ENCODE peak calls at places on chromosomes 3 and 15, in six cellular contexts. Q is keratinocyte, M is stomach, E is ovary, I is H1, B is heart left ventricle. G is an unnamed sample. For H3K4me1, the result is how much of the 10 kb centered on the place peaks cover.

GRCh38 chr3:193593666-193594025 is 638 bp downstream of the OPA1 start:
- DNase-seq in B (no peak), M (no peak), I (no peak), Q (no peak), E (no peak), G (no peak)

GRCh38 chr15:48021336-48022086 is 99.3 kb upstream of the SLC24A5 start:
- DNase-seq in Q (no peak), M (no peak), E (no peak), I (no peak), B (no peak), G (no peak)

GRCh38 chr3:18544135-18544534 is 119.0 kb upstream of the SATB1 start:
- DNase-seq in B (no peak), E (no peak), M (no peak), I (no peak), Q (no peak), G (no peak)

GRCh38 chr3:128190501-128190900 is 37.2 kb downstream of the EEFSEC start:
- DNase-seq in I (no peak), M (no peak), Q (no peak), B (no peak), E (no peak), G (no peak)

GRCh38 chr15:39110336-39110735 is 470.5 kb upstream of the THBS1 start:
- DNase-seq in Q (no peak), E (no peak), I (no peak), M (no peak), B (no peak), G (no peak)

GRCh38 chr3:107921083-107921482 is 169.7 kb downstream of the CD47 start:
- DNase-seq in B (no peak), Q (no peak), M (no peak), E (no peak), I (no peak), G (no peak)

GRCh38 chr15:101781927-101782326 is 21.4 kb upstream of the OR4F6 start:
- DNase-seq in B (no peak), Q (no peak), I (no peak), E (no peak), M (no peak), G (no peak)

GRCh38 chr3:174937488-174937887 is 78.4 kb downstream of the NAALADL2 start:
- DNase-seq in Q (no peak), B (no peak), I (no peak), M (no peak), E (no peak), G (no peak)

GRCh38 chr3:16743276-16743675 is 138.1 kb upstream of the DAZL start:
- DNase-seq in E (no peak), Q (no peak), B (no peak), I (no peak), M (no peak), G (no peak)

GRCh38 chr3:193872265-193872753 is 263.6 kb upstream of the HES1 start:
- DNase-seq in E (no peak), I (no peak), Q (peak), M (peak), B (no peak), G (no peak)

GRCh38 chr15:63473749-63473998 is 30.7 kb upstream of the USP3 start:
- DNase-seq in Q (no peak), E (no peak), M (no peak), I (no peak), B (no peak), G (no peak)

GRCh38 chr15:23035964-23036566 is 3.3 kb downstream of the TUBGCP5 start:
- DNase-seq in I (no peak), Q (peak), M (peak), B (no peak), E (no peak), G (no peak)

GRCh38 chr3:140863481-140864084 is 78.1 kb upstream of the SLC25A36 start:
- DNase-seq in Q (no peak), I (peak), M (peak), E (peak), B (no peak), G (no peak)

GRCh38 chr15:96327155-96327741 is 3.3 kb upstream of the NR2F2 start:
- DNase-seq in M (no peak), Q (no peak), B (no peak), I (no peak), E (no peak), G (no peak)

GRCh38 chr15:66169625-66170024 is 83.9 kb downstream of the MEGF11 start:
- DNase-seq in I (no peak), M (no peak), E (no peak), B (no peak), Q (no peak), G (no peak)

GRCh38 chr3:194340757-194341400 is 10.2 kb downstream of the CPN2 start:
- DNase-seq in I (no peak), Q (no peak), M (no peak), E (no peak), B (no peak), G (no peak)

GRCh38 chr3:42262525-42262924 is 3.5 kb downstream of the CCK start:
- DNase-seq in Q (peak), B (no peak), M (no peak), E (no peak), I (no peak), G (no peak)

GRCh38 chr15:25465835-25466234 is 27.0 kb upstream of the UBE3A start:
- DNase-seq in B (peak), E (no peak), Q (no peak), M (no peak), I (no peak), G (peak)

GRCh38 chr3:30470566-30470965 is 135.8 kb upstream of the TGFBR2 start:
- DNase-seq in E (no peak), I (no peak), B (no peak), M (no peak), Q (no peak), G (no peak)

GRCh38 chr15:88982304-88982945 is 69.2 kb upstream of the MFGE8 start:
- DNase-seq in I (no peak), E (peak), Q (no peak), B (peak), M (no peak), G (no peak)

GRCh38 chr3:29463306-29463705 is 182.4 kb downstream of the RBMS3 start:
- DNase-seq in E (no peak), I (no peak), Q (no peak), B (no peak), M (no peak), G (no peak)

GRCh38 chr3:111727843-111728565 is 131.1 kb upstream of the PHLDB2 start:
- DNase-seq in B (no peak), M (no peak), Q (no peak), E (no peak), I (no peak), G (no peak)

GRCh38 chr15:101318810-101319200 is 23.8 kb upstream of the SNRPA1 start:
- DNase-seq in M (no peak), B (no peak), E (no peak), I (no peak), Q (no peak), G (no peak)

GRCh38 chr3:194439915-194440550 is 41.0 kb upstream of the GP5 start:
- DNase-seq in I (no peak), B (no peak), M (no peak), E (no peak), Q (no peak), G (no peak)

GRCh38 chr3:159804726-159805410 is 183.8 kb upstream of the IL12A start:
- DNase-seq in Q (no peak), E (peak), M (peak), I (peak), B (peak), G (peak)

GRCh38 chr15:65209701-65210643 is 1.3 kb downstream of the CILP start:
- DNase-seq in I (no peak), M (no peak), E (no peak), B (peak), Q (no peak), G (no peak)

GRCh38 chr15:67501177-67501835 is 19.6 kb upstream of the C15orf61 start:
- DNase-seq in B (no peak), Q (no peak), I (no peak), E (no peak), M (no peak), G (no peak)

GRCh38 chr3:194840661-194841514 is 155.2 kb downstream of the FAM43A start:
- DNase-seq in Q (no peak), M (no peak), I (no peak), B (peak), E (no peak), G (no peak)

GRCh38 chr3:52317178-52317577 is 1.1 kb downstream of the DNAH1 start:
- DNase-seq in M (no peak), Q (no peak), I (no peak), B (no peak), E (no peak), G (no peak)

GRCh38 chr3:157542711-157543485 is 39.7 kb upstream of the VEPH1 start:
- DNase-seq in I (peak), E (peak), Q (no peak), B (peak), M (peak), G (peak)

GRCh38 chr15:36544518-36545383 is 34.7 kb upstream of the CDIN1 start:
- DNase-seq in M (no peak), Q (no peak), I (no peak), E (no peak), B (no peak), G (no peak)

GRCh38 chr3:155701882-155702465 is 42.9 kb downstream of the PLCH1 start:
- DNase-seq in Q (peak), B (no peak), I (no peak), E (no peak), M (no peak), G (no peak)

GRCh38 chr15:90620379-90621134 is 90.8 kb downstream of the CRTC3 start:
- DNase-seq in I (no peak), M (no peak), Q (no peak), E (no peak), B (no peak), G (peak)

GRCh38 chr3:132008841-132009638 is 25.8 kb downstream of the CPNE4 start:
- DNase-seq in M (no peak), E (no peak), Q (no peak), I (no peak), B (no peak), G (no peak)

GRCh38 chr15:81000144-81000625 is 538 bp upstream of the TLNRD1 start:
- DNase-seq in M (no peak), E (no peak), B (no peak), I (no peak), Q (no peak), G (no peak)

GRCh38 chr3:69240651-69241578 is 118.5 kb upstream of the LMOD3 start:
- DNase-seq in B (no peak), I (no peak), M (peak), E (no peak), Q (no peak), G (peak)
- H3K27ac ChIP-seq in B (no peak), I (no peak), M (no peak), E (no peak), Q (no peak), G (peak)

GRCh38 chr15:57444877-57445513 is 68.7 kb downstream of the CGNL1 start:
- DNase-seq in B (no peak), I (no peak), Q (no peak), E (no peak), M (no peak), G (no peak)
- H3K4me1 ChIP-seq in B (under half), I (under half), Q (under half), E (under half), M (under half), G (under half)

GRCh38 chr3:124258057-124258500 is 266.2 kb upstream of the ROPN1 start:
- DNase-seq in B (no peak), I (no peak), Q (no peak), M (no peak), E (no peak), G (no peak)
- H3K27ac ChIP-seq in B (peak), I (no peak), Q (no peak), M (peak), E (no peak), G (peak)

DNA sequence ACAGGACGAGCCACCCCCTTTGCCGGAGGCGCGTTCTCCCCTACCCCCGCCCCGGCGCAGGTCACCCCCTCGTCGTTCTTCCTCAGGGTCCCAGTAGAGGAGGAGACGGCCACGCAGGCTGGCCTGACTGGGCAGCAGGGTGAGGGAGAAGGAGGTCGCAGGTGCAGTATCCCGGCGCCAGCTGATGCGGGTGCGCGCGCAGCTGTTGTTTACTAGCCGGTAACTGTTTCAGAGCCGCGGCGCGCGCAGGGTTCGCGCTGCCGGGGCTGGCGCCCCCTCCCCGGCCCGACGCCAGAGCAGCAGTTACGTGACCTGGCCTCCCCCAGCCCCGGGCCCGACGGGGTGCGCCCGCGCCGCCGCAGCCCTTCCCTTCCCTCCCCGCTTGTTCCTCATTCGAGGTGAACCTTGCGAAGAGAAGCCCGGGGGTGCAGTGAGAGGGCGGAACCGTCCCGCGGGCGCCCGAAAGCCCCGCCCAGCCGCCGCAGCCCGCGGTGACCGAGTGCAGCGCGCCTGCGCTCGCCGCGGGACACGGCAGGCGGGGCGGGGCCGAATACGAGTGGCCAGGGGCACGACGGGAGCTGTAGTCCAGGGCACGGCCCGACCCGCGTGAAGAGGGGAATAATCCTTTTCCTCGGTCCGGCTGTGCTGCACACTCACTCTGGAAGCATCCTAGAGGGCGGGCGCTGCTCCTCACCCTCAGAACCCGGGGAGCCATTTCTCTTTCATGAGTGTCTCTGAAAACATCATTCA is at the start of gene SLC12A6:
- DNase-seq in B (peak), E (peak), I (peak), M (peak), Q (peak), G (peak)
- H3K4me1 ChIP-seq in B (under half), E (under half), I (under half), M (half or more), Q (under half), G (half or more)

GRCh38 chr15:59941612-59942011 is 62.5 kb upstream of the FOXB1 start:
- DNase-seq in Q (no peak), B (no peak), I (no peak), E (no peak), M (no peak), G (no peak)
- H3K27ac ChIP-seq in Q (no peak), B (no peak), I (no peak), E (no peak), M (no peak), G (no peak)

GRCh38 chr15:56757884-56758283 is 24.6 kb upstream of the ZNF280D start:
- DNase-seq in E (no peak), I (no peak), B (no peak), M (no peak), Q (no peak), G (no peak)

GRCh38 chr15:56763082-56763481 is 29.8 kb upstream of the ZNF280D start:
- DNase-seq in I (no peak), B (no peak), Q (no peak), M (no peak), E (no peak), G (no peak)

GRCh38 chr15:56759450-56759845 is 26.1 kb upstream of the ZNF280D start:
- DNase-seq in B (peak), I (no peak), M (peak), Q (peak), E (no peak), G (no peak)

GRCh38 chr15:56758770-56759449 is 25.6 kb upstream of the ZNF280D start:
- DNase-seq in I (no peak), E (no peak), B (no peak), Q (peak), M (no peak), G (no peak)

DNA sequence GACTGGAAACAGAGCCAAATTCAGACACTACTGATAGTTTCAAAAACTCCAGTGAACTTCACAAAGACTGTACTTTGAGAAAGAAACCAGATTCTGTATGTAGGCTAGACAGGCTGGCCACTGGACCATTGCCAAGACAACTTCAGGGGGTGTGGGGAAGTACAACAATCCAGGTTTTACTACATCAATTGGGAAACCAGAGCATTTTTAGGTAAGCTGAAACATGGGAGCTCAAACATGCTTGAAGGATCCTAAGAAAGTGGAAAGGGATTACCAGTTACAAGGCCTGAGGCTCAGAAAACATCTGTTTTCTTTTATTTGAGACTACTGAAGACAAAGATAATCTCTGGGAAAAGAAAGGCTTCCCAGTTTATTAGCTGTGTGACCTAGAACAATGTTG is 26.9 kb upstream of the ZNF280D start:
- DNase-seq in B (no peak), M (no peak), I (no peak), E (no peak), Q (peak), G (no peak)
- H3K4me1 ChIP-seq in B (under half), M (half or more), I (under half), E (under half), Q (under half), G (under half)

GRCh38 chr3:49277357-49277723 is 308 bp upstream of the C3orf62 start:
- DNase-seq in M (no peak), E (no peak), Q (no peak), B (no peak), I (no peak), G (no peak)
- H3K27ac ChIP-seq in M (peak), E (peak), Q (peak), B (peak), I (no peak), G (peak)

GRCh38 chr3:57164606-57165573 is at the start of gene IL17RD:
- DNase-seq in I (peak), E (peak), Q (no peak), M (peak), B (peak), G (peak)
- H3K4me1 ChIP-seq in I (under half), E (under half), Q (under half), M (under half), B (under half), G (under half)

DNA sequence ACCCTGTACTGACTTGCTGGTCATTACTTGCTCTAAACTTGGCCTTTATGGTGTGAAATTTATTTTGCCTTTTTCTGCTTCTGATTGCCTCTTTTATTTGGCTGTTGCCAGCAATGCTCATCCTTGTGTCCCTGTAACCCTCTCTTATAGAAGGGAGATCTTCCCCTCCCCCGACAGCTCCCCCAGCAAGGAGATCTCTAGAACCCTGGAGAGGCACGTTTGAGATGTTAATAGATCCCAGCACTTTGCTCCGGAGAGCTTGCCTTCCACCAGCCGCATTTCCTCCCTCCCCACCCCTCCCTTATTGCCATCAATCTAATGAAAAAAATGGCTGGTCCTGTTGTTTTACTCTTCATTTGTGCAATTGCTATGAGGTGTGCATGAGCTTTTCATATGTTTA is 18.1 kb downstream of the TRIM71 start:
- DNase-seq in M (no peak), E (no peak), B (no peak), Q (no peak), I (peak), G (no peak)
- H3K27ac ChIP-seq in M (no peak), E (no peak), B (no peak), Q (no peak), I (no peak), G (no peak)

G was measured in lower lobe of right lung.